ENCODE peak calls at places on chromosomes 16 and 17, in eight cellular contexts. S, I, E, D, R, M, B and T are unnamed samples.

GRCh38 chr17:44280383-44280782 is 12.4 kb upstream of the SLC4A1 start:
- DNase-seq in S (no peak), I (no peak), E (no peak), D (no peak), R (no peak), M (no peak), B (no peak), T (peak; percentile 18)

GRCh38 chr17:43676471-43676870 is 14.7 kb upstream of the MEOX1 start:
- DNase-seq in S (no peak), I (no peak), E (no peak), D (no peak), R (no peak), M (no peak), B (peak; percentile 63), T (peak; percentile 53)

GRCh38 chr16:68246671-68247070 is 1.5 kb downstream of the PLA2G15 start:
- DNase-seq in S (no peak), I (no peak), E (no peak), D (no peak), R (no peak), M (no peak), B (peak; percentile 41), T (no peak)

GRCh38 chr16:85395913-85396878 is 216.9 kb upstream of the GSE1 start:
- DNase-seq in S (no peak), I (peak; percentile 59), E (no peak), D (no peak), R (no peak), M (no peak), B (peak; percentile 57), T (peak; percentile 66)

GRCh38 chr16:12456355-12456754 is 347.3 kb downstream of the CPPED1 start:
- DNase-seq in S (no peak), I (no peak), E (no peak), D (no peak), R (no peak), M (no peak), B (no peak), T (no peak)

GRCh38 chr17:78355701-78356100 is 4.2 kb downstream of the SOCS3 start:
- DNase-seq in S (peak; percentile 48), I (no peak), E (no peak), D (no peak), R (no peak), M (no peak), B (no peak), T (peak; percentile 40)

GRCh38 chr17:27306276-27306820 is 12.4 kb downstream of the WSB1 start:
- DNase-seq in S (no peak), I (no peak), E (no peak), D (no peak), R (no peak), M (no peak), B (no peak), T (no peak)

GRCh38 chr17:48352630-48353029 is 77.4 kb downstream of the SKAP1 start:
- DNase-seq in S (no peak), I (no peak), E (no peak), D (no peak), R (no peak), M (no peak), B (peak; percentile 15), T (no peak)

GRCh38 chr17:77470800-77471733 is 330.3 kb downstream of the SEC14L1 start:
- DNase-seq in S (peak; percentile 53), I (no peak), E (peak; percentile 75), D (no peak), R (no peak), M (no peak), B (no peak), T (peak; percentile 63)

GRCh38 chr16:1010266-1010665 is 28.7 kb downstream of the SOX8 start:
- DNase-seq in S (no peak), I (no peak), E (no peak), D (no peak), R (no peak), M (no peak), B (no peak), T (no peak)

GRCh38 chr16:82580293-82580900 is 46.4 kb upstream of the CDH13 start:
- DNase-seq in S (peak; percentile 14), I (no peak), E (peak; percentile 34), D (peak; percentile 19), R (no peak), M (no peak), B (peak; percentile 29), T (peak; percentile 13)

GRCh38 chr17:77182205-77182604 is 41.4 kb downstream of the SEC14L1 start:
- DNase-seq in S (no peak), I (no peak), E (no peak), D (no peak), R (no peak), M (no peak), B (no peak), T (no peak)

GRCh38 chr17:28335959-28336871 is 654 bp downstream of the TNFAIP1 start:
- DNase-seq in S (peak; percentile 91), I (peak; percentile 76), E (peak; percentile 94), D (peak; percentile 67), R (peak; percentile 77), M (no peak), B (peak; percentile 89), T (peak; percentile 90)

GRCh38 chr16:84143784-84144199 is 1.2 kb downstream of the HSDL1 start:
- DNase-seq in S (no peak), I (no peak), E (peak; percentile 62), D (peak; percentile 14), R (no peak), M (no peak), B (no peak), T (no peak)

GRCh38 chr17:35079547-35079946 is 16.0 kb upstream of the RFFL start:
- DNase-seq in S (no peak), I (no peak), E (no peak), D (no peak), R (no peak), M (no peak), B (no peak), T (peak; percentile 61)

GRCh38 chr17:41965694-41966375 is 760 bp upstream of the CNP start:
- DNase-seq in S (no peak), I (peak; percentile 93), E (peak; percentile 93), D (peak; percentile 95), R (peak; percentile 86), M (peak; percentile 8), B (peak; percentile 43), T (peak; percentile 36)

GRCh38 chr16:85720319-85720637 is 30.6 kb downstream of the C16orf74 start:
- DNase-seq in S (no peak), I (peak; percentile 93), E (no peak), D (peak; percentile 41), R (no peak), M (no peak), B (peak; percentile 19), T (no peak)

GRCh38 chr17:50094243-50094752 is 853 bp upstream of the PDK2 start:
- DNase-seq in S (peak; percentile 87), I (peak; percentile 83), E (peak; percentile 96), D (peak; percentile 93), R (peak; percentile 92), M (peak; percentile 75), B (peak; percentile 82), T (peak; percentile 88)

GRCh38 chr17:50096092-50096491 is 941 bp downstream of the PDK2 start:
- DNase-seq in S (no peak), I (no peak), E (no peak), D (peak; percentile 47), R (no peak), M (no peak), B (no peak), T (no peak)

GRCh38 chr17:50093807-50094206 is 1.3 kb upstream of the PDK2 start:
- DNase-seq in S (no peak), I (no peak), E (no peak), D (no peak), R (no peak), M (no peak), B (no peak), T (no peak)

GRCh38 chr17:50095626-50096037 is 481 bp downstream of the PDK2 start:
- DNase-seq in S (no peak), I (no peak), E (peak; percentile 68), D (no peak), R (no peak), M (no peak), B (no peak), T (peak; percentile 40)

GRCh38 chr17:50094753-50095616 is at the start of gene PDK2:
- DNase-seq in S (peak; percentile 97), I (peak; percentile 98), E (peak; percentile 98), D (peak; percentile 97), R (peak; percentile 96), M (no peak), B (peak; percentile 95), T (peak; percentile 98)
- TF ChIP-seq CTCF in S (no peak), I (no peak), E (no peak), D (no peak), R (no peak), M (no peak), B (no peak), T (no peak)

DNA sequence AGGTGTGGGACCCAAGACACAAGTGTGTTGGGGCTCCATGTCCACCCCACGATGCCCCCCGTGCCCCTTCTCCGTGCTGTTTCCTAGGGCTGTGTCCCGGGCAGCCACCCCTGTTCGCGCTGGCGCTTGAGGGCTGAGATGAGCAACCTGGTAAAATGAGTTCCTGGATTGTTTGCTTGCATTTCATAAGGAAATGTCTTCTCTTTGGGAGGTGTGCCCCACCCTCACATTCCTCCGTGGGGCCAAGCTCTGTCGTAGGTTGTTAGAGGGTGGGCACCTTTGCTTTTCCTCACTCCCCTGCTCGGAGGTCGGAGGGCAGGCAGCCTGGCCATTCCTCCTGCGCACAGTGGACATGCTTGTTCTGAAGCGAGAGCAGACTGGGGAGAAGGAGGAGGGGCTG is 171.3 kb upstream of the CHMP6 start:
- DNase-seq in S (no peak), I (no peak), E (no peak), D (no peak), R (no peak), M (no peak), B (no peak), T (no peak)
- H3K4me3 ChIP-seq in S (no peak overlapping the region), I (no peak overlapping the region), E (no peak overlapping the region), D (no peak overlapping the region), R (no peak overlapping the region), M (no peak overlapping the region), B (no peak overlapping the region), T (no peak overlapping the region)

GRCh38 chr16:69698404-69698803 is 28.0 kb downstream of the NQO1 start:
- DNase-seq in S (no peak), I (no peak), E (no peak), D (no peak), R (no peak), M (no peak), B (no peak), T (no peak)
- TF ChIP-seq CTCF in S (no peak), I (no peak), E (no peak), D (no peak), R (no peak), M (no peak), B (no peak), T (no peak)

DNA sequence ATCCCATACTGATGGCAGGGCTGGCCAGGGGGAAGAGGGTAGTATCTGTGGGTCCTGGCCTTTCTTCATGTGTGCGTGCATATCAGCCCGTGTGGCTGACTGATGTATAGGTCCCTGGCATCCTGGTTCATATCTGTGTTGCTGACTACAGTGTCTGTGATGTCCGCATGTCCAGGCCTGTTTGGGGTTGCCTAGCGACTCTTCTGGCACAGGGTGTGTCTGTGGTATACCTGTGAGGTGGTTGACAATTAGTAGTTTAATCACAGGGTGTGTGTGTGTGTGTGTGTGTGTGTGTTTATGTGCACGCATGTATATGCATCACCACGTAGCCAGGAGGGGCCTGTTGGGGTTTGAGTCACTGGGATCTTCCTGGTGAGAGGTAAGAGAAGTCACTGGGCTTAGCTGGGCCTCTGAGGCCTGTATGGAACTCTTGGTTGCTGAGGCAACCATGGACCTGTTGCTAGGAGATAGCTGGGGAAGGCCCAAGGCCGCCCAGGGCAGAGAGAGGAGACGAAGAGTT is 634 bp upstream of the TMEM95 start:
- DNase-seq in S (peak; percentile 48), I (peak; percentile 32), E (peak; percentile 38), D (no peak), R (no peak), M (no peak), B (peak; percentile 49), T (peak; percentile 47)
- H3K4me3 ChIP-seq in S (no peak overlapping the region), I (no peak overlapping the region), E (no peak overlapping the region), D (no peak overlapping the region), R (no peak overlapping the region), M (no peak overlapping the region), B (peak overlapping the region; percentile 86), T (no peak overlapping the region)